ENCODE peak calls at places on chromosomes 13 and 19, in nine cellular contexts. G is stimulated activated CD8-positive, alpha-beta memory T cell treated with anti-CD3 and anti-CD28 coated beads, Interleukin-4, amount 100 ng/mL, for 1 hour; H is hypothalamus; Z is T-helper 17 cell; C is endodermal cell; V is transverse colon; T is left lobe of liver; M is tibial nerve; L is LHCN-M2. O is an unnamed sample.

GRCh38 chr13:29170451-29171082 is 350.4 kb downstream of the MTUS2 start:
- DNase-seq in G (no peak), H (no peak), Z (no peak), C (no peak), V (no peak), T (no peak), M (no peak), L (no peak), O (no peak)

GRCh38 chr13:30804474-30804873 is 69.1 kb downstream of the ALOX5AP start:
- DNase-seq in G (no peak), H (no peak), Z (no peak), C (no peak), V (no peak), T (no peak), M (no peak), L (no peak), O (no peak)

GRCh38 chr13:52128714-52129700 is at the start of gene NEK5:
- DNase-seq in G (peak), H (peak), Z (peak), C (peak), V (peak), T (peak), M (no peak), L (peak), O (peak)

GRCh38 chr19:15323496-15324235 is 8.7 kb downstream of the BRD4 start:
- DNase-seq in G (no peak), H (no peak), Z (no peak), C (no peak), V (peak), T (peak), M (no peak), L (peak), O (no peak)

GRCh38 chr13:100542546-100543156 is 45.9 kb downstream of the GGACT start:
- DNase-seq in G (no peak), H (no peak), Z (no peak), C (no peak), V (no peak), T (peak), M (no peak), L (peak), O (peak)

GRCh38 chr19:47065242-47065641 is 16.8 kb upstream of the TMEM160 start:
- DNase-seq in G (no peak), H (no peak), Z (no peak), C (peak), V (no peak), T (no peak), M (no peak), L (no peak), O (no peak)

GRCh38 chr13:23771966-23772365 is 117.2 kb downstream of the MIPEP start:
- DNase-seq in G (no peak), H (no peak), Z (no peak), C (no peak), V (no peak), T (no peak), M (no peak), L (no peak), O (no peak)

GRCh38 chr19:19405919-19406877 is 723 bp downstream of the GATAD2A start:
- DNase-seq in G (no peak), H (no peak), Z (peak), C (peak), V (peak), T (peak), M (no peak), L (peak), O (no peak)

GRCh38 chr19:38228491-38229439 is 4.7 kb upstream of the DPF1 start:
- DNase-seq in G (no peak), H (no peak), Z (no peak), C (peak), V (no peak), T (no peak), M (no peak), L (no peak), O (no peak)

GRCh38 chr13:44267966-44268365 is 105.7 kb upstream of the SERP2 start:
- DNase-seq in G (no peak), H (no peak), Z (no peak), C (no peak), V (no peak), T (no peak), M (no peak), L (peak), O (no peak)

GRCh38 chr19:43618921-43619261 is 538 bp downstream of the ZNF428 start:
- DNase-seq in G (no peak), H (no peak), Z (no peak), C (no peak), V (no peak), T (no peak), M (no peak), L (no peak), O (no peak)

GRCh38 chr13:112069063-112069726 is 2.2 kb downstream of the SOX1 start:
- DNase-seq in G (no peak), H (no peak), Z (no peak), C (no peak), V (no peak), T (no peak), M (no peak), L (no peak), O (no peak)

GRCh38 chr13:91398413-91399188 is at the start of gene GPC5:
- DNase-seq in G (peak), H (peak), Z (peak), C (peak), V (peak), T (peak), M (peak), L (peak), O (peak)

GRCh38 chr19:6210721-6211600 is 68.8 kb downstream of the MLLT1 start:
- DNase-seq in G (no peak), H (no peak), Z (no peak), C (no peak), V (no peak), T (no peak), M (no peak), L (no peak), O (no peak)

GRCh38 chr19:3821156-3821555 is 35.0 kb upstream of the MATK start:
- DNase-seq in G (no peak), H (no peak), Z (no peak), C (no peak), V (no peak), T (no peak), M (no peak), L (no peak), O (no peak)

GRCh38 chr19:43519436-43520088 is 7.4 kb downstream of the ETHE1 start:
- DNase-seq in G (peak), H (no peak), Z (peak), C (peak), V (peak), T (peak), M (peak), L (peak), O (peak)

GRCh38 chr13:108104736-108105135 is 110.6 kb downstream of the LIG4 start:
- DNase-seq in G (no peak), H (no peak), Z (no peak), C (no peak), V (no peak), T (no peak), M (no peak), L (no peak), O (no peak)

GRCh38 chr13:32334676-32335075 is 19.4 kb downstream of the BRCA2 start:
- DNase-seq in G (no peak), H (no peak), Z (no peak), C (no peak), V (no peak), T (no peak), M (no peak), L (no peak), O (no peak)

GRCh38 chr13:32659736-32660135 is 73.5 kb downstream of the PDS5B start:
- DNase-seq in G (no peak), H (no peak), Z (no peak), C (no peak), V (no peak), T (no peak), M (no peak), L (no peak), O (no peak)

GRCh38 chr13:98546402-98546801 is 30.5 kb downstream of the STK24 start:
- DNase-seq in G (no peak), H (no peak), Z (no peak), C (no peak), V (no peak), T (no peak), M (no peak), L (no peak), O (no peak)

GRCh38 chr19:31149306-31149975 is 199.8 kb downstream of the TSHZ3 start:
- DNase-seq in G (no peak), H (no peak), Z (no peak), C (no peak), V (no peak), T (no peak), M (no peak), L (peak), O (no peak)

GRCh38 chr19:2324220-2324948 is 4.0 kb downstream of the LSM7 start:
- DNase-seq in G (no peak), H (no peak), Z (no peak), C (no peak), V (no peak), T (no peak), M (no peak), L (no peak), O (no peak)

GRCh38 chr19:41363753-41364545 is at the start of gene B9D2:
- DNase-seq in G (peak), H (peak), Z (peak), C (peak), V (peak), T (peak), M (peak), L (peak), O (peak)

GRCh38 chr19:3599776-3600183 is 6.9 kb downstream of the TBXA2R start:
- DNase-seq in G (no peak), H (no peak), Z (no peak), C (peak), V (no peak), T (no peak), M (no peak), L (no peak), O (peak)

GRCh38 chr13:74573654-74574053 is 439.4 kb upstream of the KLF12 start:
- DNase-seq in G (no peak), H (no peak), Z (no peak), C (peak), V (no peak), T (no peak), M (no peak), L (no peak), O (no peak)

O was measured in H54.